ENCODE peak calls at places on chromosomes 4 and X, in nine cellular contexts. T is GM12865; L is upper lobe of left lung; S is foreskin fibroblast; O is fibroblast of the aortic adventitia; X is CD8-positive, alpha-beta T cell; K is PC-3; W is transverse colon; V is WERI-Rb-1. D is an unnamed sample.

GRCh38 chr4:80202784-80203553 is 5.7 kb downstream of the PRDM8 start:
- DNase-seq in T (peak; percentile 56), L (no peak), S (peak; percentile 65), O (no peak), X (peak; percentile 26), K (no peak), W (peak; percentile 53), V (no peak), D (no peak)

GRCh38 chr4:116358633-116359222 is 726.6 kb downstream of the TRAM1L1 start:
- DNase-seq in T (peak; percentile 87), L (peak; percentile 62), S (peak; percentile 61), O (peak; percentile 86), X (no peak), K (peak; percentile 94), W (peak; percentile 66), V (peak; percentile 86), D (peak; percentile 59)

GRCh38 chr4:186915816-186916215 is 192.2 kb upstream of the FAT1 start:
- DNase-seq in T (no peak), L (no peak), S (no peak), O (no peak), X (no peak), K (no peak), W (no peak), V (no peak), D (peak; percentile 77)

GRCh38 chr4:159764343-159764952 is 661.6 kb downstream of the RAPGEF2 start:
- DNase-seq in T (peak; percentile 50), L (no peak), S (no peak), O (peak; percentile 22), X (no peak), K (peak; percentile 64), W (no peak), V (peak; percentile 51), D (peak; percentile 64)

GRCh38 chrX:16458208-16458607 is 191.8 kb upstream of the S100G start:
- DNase-seq in T (no peak), L (no peak), S (no peak), O (no peak), X (no peak), K (no peak), W (no peak), V (no peak), D (no peak)

GRCh38 chr4:80266267-80266901 is at the start of gene FGF5:
- DNase-seq in T (no peak), L (no peak), S (peak; percentile 99), O (peak; percentile 89), X (no peak), K (peak; percentile 76), W (peak; percentile 36), V (peak; percentile 77), D (peak; percentile 73)

GRCh38 chr4:85761803-85762202 is 286.9 kb downstream of the ARHGAP24 start:
- DNase-seq in T (no peak), L (peak; percentile 55), S (peak; percentile 74), O (peak; percentile 53), X (no peak), K (peak; percentile 24), W (peak; percentile 51), V (no peak), D (no peak)

GRCh38 chr4:39469429-39470077 is 10.7 kb downstream of the LIAS start:
- DNase-seq in T (peak; percentile 76), L (peak; percentile 28), S (peak; percentile 88), O (peak; percentile 92), X (no peak), K (peak; percentile 85), W (no peak), V (peak; percentile 66), D (peak; percentile 72)

GRCh38 chrX:100883654-100884053 is 9.5 kb upstream of the NOX1 start:
- DNase-seq in T (peak; percentile 35), L (no peak), S (no peak), O (no peak), X (no peak), K (no peak), W (no peak), V (no peak), D (no peak)

GRCh38 chr4:180314972-180315371 is 1928.2 kb upstream of the TENM3 start:
- DNase-seq in T (peak; percentile 16), L (no peak), S (no peak), O (no peak), X (no peak), K (no peak), W (no peak), V (no peak), D (no peak)

GRCh38 chrX:129091097-129091496 is 432.2 kb downstream of the SMARCA1 start:
- DNase-seq in T (no peak), L (no peak), S (no peak), O (no peak), X (no peak), K (no peak), W (no peak), V (no peak), D (no peak)

GRCh38 chr4:54781771-54782170 is 124.0 kb downstream of the KIT start:
- DNase-seq in T (no peak), L (no peak), S (peak; percentile 74), O (peak; percentile 75), X (no peak), K (no peak), W (no peak), V (no peak), D (no peak)

GRCh38 chr4:105758958-105759357 is 50.4 kb downstream of the GSTCD start:
- DNase-seq in T (no peak), L (no peak), S (no peak), O (no peak), X (no peak), K (no peak), W (no peak), V (no peak), D (no peak)

GRCh38 chr4:161252520-161253141 is 911.2 kb downstream of the FSTL5 start:
- DNase-seq in T (peak; percentile 64), L (no peak), S (peak; percentile 1), O (no peak), X (no peak), K (peak; percentile 60), W (no peak), V (peak; percentile 42), D (peak; percentile 38)

GRCh38 chr4:152408514-152409327 is 127.2 kb downstream of the FBXW7 start:
- DNase-seq in T (peak; percentile 45), L (no peak), S (peak; percentile 55), O (peak; percentile 44), X (no peak), K (peak; percentile 55), W (no peak), V (peak; percentile 30), D (peak; percentile 63)

GRCh38 chrX:18873836-18874235 is 110.1 kb downstream of the PHKA2 start:
- DNase-seq in T (no peak), L (no peak), S (no peak), O (no peak), X (no peak), K (no peak), W (no peak), V (no peak), D (no peak)

GRCh38 chr4:176340871-176341685 is 21.3 kb downstream of the SPCS3 start:
- DNase-seq in T (peak; percentile 61), L (no peak), S (peak; percentile 71), O (peak; percentile 76), X (no peak), K (peak; percentile 52), W (no peak), V (no peak), D (peak; percentile 40)

GRCh38 chr4:152579107-152579764 is 43.3 kb upstream of the FBXW7 start:
- DNase-seq in T (no peak), L (no peak), S (no peak), O (no peak), X (no peak), K (no peak), W (no peak), V (no peak), D (no peak)

GRCh38 chrX:11908371-11908770 is 150.3 kb downstream of the MSL3 start:
- DNase-seq in T (peak; percentile 36), L (no peak), S (peak; percentile 28), O (peak; percentile 26), X (no peak), K (peak; percentile 63), W (no peak), V (peak; percentile 10), D (peak; percentile 44)

GRCh38 chrX:64894454-64895038 is 81.7 kb downstream of the ZC4H2 start:
- DNase-seq in T (peak; percentile 54), L (no peak), S (no peak), O (no peak), X (peak; percentile 0), K (peak; percentile 64), W (peak; percentile 51), V (peak; percentile 33), D (peak; percentile 13)

GRCh38 chr4:23932186-23932585 is 42.3 kb upstream of the PPARGC1A start:
- DNase-seq in T (no peak), L (no peak), S (no peak), O (no peak), X (no peak), K (no peak), W (no peak), V (no peak), D (no peak)
- H3K4me3 ChIP-seq in T (no peak overlapping the region), L (no peak overlapping the region), S (no peak overlapping the region), O (no peak overlapping the region), X (no peak overlapping the region), K (no peak overlapping the region), W (no peak overlapping the region), V (no peak overlapping the region), D (no peak overlapping the region)

GRCh38 chr4:94746746-94747145 is 11.0 kb upstream of the BMPR1B start:
- DNase-seq in T (no peak), L (no peak), S (no peak), O (no peak), X (no peak), K (no peak), W (no peak), V (no peak), D (no peak)
- TF ChIP-seq CTCF in T (no peak), L (no peak), S (no peak), O (peak; percentile 9), X (no peak), K (peak; percentile 35), W (no peak), V (peak; percentile 40), D (peak; percentile 10)

DNA sequence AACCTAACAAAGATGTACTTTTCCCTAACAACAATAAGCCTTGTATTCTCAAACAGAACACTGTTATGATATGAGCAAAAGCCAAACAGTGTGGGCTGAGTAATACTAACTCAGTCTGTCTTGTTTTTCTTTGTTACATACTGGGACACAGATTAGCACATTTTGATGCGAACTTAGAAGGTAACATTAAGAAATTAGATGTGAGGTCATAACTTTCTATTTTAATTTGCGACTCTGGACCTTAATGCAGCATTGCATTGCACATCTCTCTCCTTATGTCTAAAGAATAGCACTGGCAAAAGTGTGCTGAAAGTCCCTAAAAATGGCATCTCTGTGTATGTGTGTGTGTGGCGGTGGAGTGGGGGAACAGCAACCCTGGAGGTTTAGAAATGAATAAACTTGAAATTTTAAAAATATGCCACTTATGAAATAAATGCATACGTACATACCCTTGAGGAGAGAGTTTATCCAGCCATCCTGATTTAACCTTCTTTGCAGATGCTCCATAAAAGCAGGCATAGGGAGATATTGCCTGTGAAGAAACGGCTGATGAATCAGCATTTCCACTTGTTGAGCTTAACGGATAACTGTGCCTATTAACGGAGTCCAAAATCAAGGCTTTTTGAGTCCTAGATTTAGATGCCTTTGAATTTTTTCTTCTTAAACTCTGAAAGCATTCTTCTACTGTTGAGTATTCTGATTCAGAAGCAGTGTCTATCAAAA is 34.2 kb downstream of the ARAP2 start:
- DNase-seq in T (no peak), L (no peak), S (no peak), O (no peak), X (no peak), K (no peak), W (no peak), V (no peak), D (no peak)
- H3K4me3 ChIP-seq in T (no peak overlapping the region), L (no peak overlapping the region), S (no peak overlapping the region), O (no peak overlapping the region), X (no peak overlapping the region), K (no peak overlapping the region), W (no peak overlapping the region), V (no peak overlapping the region), D (no peak overlapping the region)

GRCh38 chr4:37132351-37132989 is 112.1 kb upstream of the NWD2 start:
- DNase-seq in T (no peak), L (no peak), S (no peak), O (no peak), X (no peak), K (no peak), W (no peak), V (no peak), D (no peak)
- TF ChIP-seq CTCF in T (no peak), L (no peak), S (no peak), O (peak; percentile 7), X (no peak), K (no peak), W (peak; percentile 8), V (no peak), D (no peak)